ENCODE peak calls at places on chromosomes 1 and 21, in ten cellular contexts. R, H, V, F, G, L, M, T, C and Z are unnamed samples.
A peak's percentile ranks its signal among the peaks of the same experiment; 100 is the strongest.

GRCh38 chr1:30888391-30888790 is 20.2 kb downstream of the SDC3 start:
- DNase-seq in R (no peak), H (no peak), V (peak; percentile 81), F (no peak), G (peak; percentile 93), L (no peak), M (no peak), T (no peak), C (no peak), Z (no peak)

GRCh38 chr1:101108123-101108522 is 82.5 kb upstream of the DPH5 start:
- DNase-seq in R (no peak), H (no peak), V (no peak), F (no peak), G (no peak), L (no peak), M (no peak), T (no peak), C (peak; percentile 28), Z (no peak)

GRCh38 chr1:225567789-225568188 is 85.1 kb downstream of the ENAH start:
- DNase-seq in R (no peak), H (no peak), V (no peak), F (no peak), G (no peak), L (no peak), M (no peak), T (no peak), C (no peak), Z (no peak)

GRCh38 chr21:28473530-28474225 is 519.0 kb downstream of the LTN1 start:
- DNase-seq in R (no peak), H (no peak), V (no peak), F (no peak), G (peak; percentile 38), L (no peak), M (no peak), T (no peak), C (no peak), Z (no peak)

GRCh38 chr1:158716335-158716734 is 4.2 kb downstream of the OR6K3 start:
- DNase-seq in R (no peak), H (no peak), V (no peak), F (no peak), G (no peak), L (no peak), M (no peak), T (no peak), C (peak; percentile 23), Z (no peak)

GRCh38 chr1:159197767-159198557 is 6.7 kb upstream of the ACKR1 start:
- DNase-seq in R (no peak), H (peak; percentile 69), V (peak; percentile 76), F (no peak), G (peak; percentile 47), L (peak; percentile 57), M (peak; percentile 58), T (no peak), C (peak; percentile 54), Z (peak; percentile 57)

GRCh38 chr1:224427346-224427745 is 7.3 kb downstream of the WDR26 start:
- DNase-seq in R (no peak), H (no peak), V (peak; percentile 86), F (no peak), G (peak; percentile 53), L (peak; percentile 75), M (no peak), T (no peak), C (peak; percentile 69), Z (no peak)

GRCh38 chr1:82143108-82143833 is 342.5 kb downstream of the ADGRL2 start:
- DNase-seq in R (no peak), H (no peak), V (no peak), F (no peak), G (no peak), L (no peak), M (no peak), T (no peak), C (no peak), Z (no peak)